ENCODE peak calls at places on chromosomes 12 and 14, in four cellular contexts. C is brain microvascular endothelial cell, R is IMR-90, S is fibroblast of lung. I is an unnamed sample.

GRCh38 chr12:52279683-52280318 is 5.4 kb downstream of the KRT86 start:
- DNase-seq in R (peak), S (peak), C (no peak), I (no peak)

GRCh38 chr12:752673-753400 is 458 bp downstream of the WNK1 start:
- DNase-seq in S (peak), C (peak), R (peak), I (no peak)

GRCh38 chr12:47777741-47778558 is 4.9 kb downstream of the SLC48A1 start:
- DNase-seq in R (no peak), S (no peak), C (no peak), I (peak)

GRCh38 chr14:59961518-59962062 is 41.6 kb downstream of the LRRC9 start:
- DNase-seq in C (no peak), S (no peak), R (no peak), I (no peak)

GRCh38 chr12:115377230-115377629 is 693.3 kb upstream of the TBX3 start:
- DNase-seq in R (no peak), S (no peak), C (no peak), I (no peak)

GRCh38 chr14:99043756-99044155 is 228.2 kb downstream of the BCL11B start:
- DNase-seq in S (no peak), C (no peak), R (no peak), I (no peak)

GRCh38 chr12:51351913-51352532 is 5.5 kb upstream of the CELA1 start:
- DNase-seq in C (peak), S (peak), R (peak), I (peak)

GRCh38 chr12:113214938-113215400 is 6.3 kb upstream of the TPCN1 start:
- DNase-seq in S (peak), R (peak), C (peak), I (peak)

GRCh38 chr14:90093942-90094595 is 32.3 kb downstream of the KCNK13 start:
- DNase-seq in R (no peak), C (peak), S (peak), I (no peak)

GRCh38 chr12:32698285-32698684 is 19.2 kb downstream of the DNM1L start:
- DNase-seq in C (no peak), R (no peak), S (no peak), I (no peak)

GRCh38 chr12:15629761-15630160 is 159.4 kb downstream of the EPS8 start:
- DNase-seq in S (peak), R (peak), C (no peak), I (no peak)

GRCh38 chr14:103132381-103133212 is 9.3 kb downstream of the TNFAIP2 start:
- DNase-seq in C (peak), S (no peak), R (no peak), I (no peak)

GRCh38 chr12:29148065-29148957 is 767 bp upstream of the FAR2 start:
- DNase-seq in S (peak), C (peak), R (no peak), I (no peak)

GRCh38 chr14:99242238-99242637 is 29.8 kb downstream of the BCL11B start:
- DNase-seq in R (no peak), S (no peak), C (no peak), I (no peak)

GRCh38 chr14:90820958-90821357 is 4.7 kb upstream of the TTC7B start:
- DNase-seq in S (peak), R (peak), C (peak), I (peak)

GRCh38 chr14:21300892-21301291 is 21.0 kb downstream of the RPGRIP1 start:
- DNase-seq in R (no peak), C (no peak), S (peak), I (no peak)

GRCh38 chr14:92105845-92106094 is 612 bp downstream of the ATXN3 start:
- DNase-seq in R (no peak), C (peak), S (peak), I (no peak)

GRCh38 chr12:40828593-40828990 is 136.4 kb downstream of the CNTN1 start:
- DNase-seq in C (no peak), S (no peak), R (no peak), I (no peak)

GRCh38 chr12:69274861-69275260 is 35.5 kb downstream of the CPSF6 start:
- DNase-seq in S (peak), R (peak), C (no peak), I (no peak)

GRCh38 chr14:92481811-92482559 is 31.6 kb upstream of the RIN3 start:
- DNase-seq in S (no peak), R (no peak), C (no peak), I (no peak)

GRCh38 chr12:76307083-76307482 is 41.1 kb downstream of the BBS10 start:
- DNase-seq in R (no peak), S (no peak), C (no peak), I (no peak)

GRCh38 chr14:100828448-100828834 is 2.5 kb downstream of the MEG3 start:
- DNase-seq in S (no peak), R (no peak), C (no peak), I (no peak)

GRCh38 chr14:103207038-103207403 is 83.8 kb downstream of the TNFAIP2 start:
- DNase-seq in S (peak), C (no peak), R (no peak), I (no peak)

GRCh38 chr14:106378191-106378590 is 851.8 kb downstream of the TMEM121 start:
- DNase-seq in R (no peak), C (no peak), S (no peak), I (no peak)

GRCh38 chr14:34895277-34895676 is 20.1 kb upstream of the BAZ1A start:
- DNase-seq in C (no peak), S (no peak), R (no peak), I (no peak)

GRCh38 chr14:81392052-81392451 is 8.1 kb downstream of the STON2 start:
- DNase-seq in S (no peak), R (no peak), C (no peak), I (no peak)

DNA sequence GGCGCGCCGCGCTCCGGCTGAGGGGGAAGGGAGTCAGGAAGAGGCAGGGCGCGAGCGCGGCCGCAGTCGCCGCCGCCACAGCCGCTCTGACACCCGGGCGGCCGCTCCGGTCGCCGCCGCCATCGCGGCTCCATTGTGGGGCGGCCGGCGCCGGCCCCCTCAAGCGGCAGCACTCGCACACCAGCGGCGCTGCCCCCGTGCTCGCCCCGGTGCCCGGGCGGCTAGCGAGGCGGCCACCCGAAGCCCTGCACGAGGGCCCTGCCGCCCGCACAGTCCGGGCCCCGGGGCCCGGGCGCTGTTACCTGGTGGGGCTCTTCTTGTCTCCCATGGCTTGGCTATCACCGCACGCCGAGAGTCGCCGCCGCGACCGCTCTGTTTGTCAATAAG is 202 bp downstream of the YAF2 start:
- DNase-seq in C (no peak), S (no peak), R (no peak), I (no peak)
- H3K4me3 ChIP-seq in C (peak), S (peak), R (peak), I (peak)

DNA sequence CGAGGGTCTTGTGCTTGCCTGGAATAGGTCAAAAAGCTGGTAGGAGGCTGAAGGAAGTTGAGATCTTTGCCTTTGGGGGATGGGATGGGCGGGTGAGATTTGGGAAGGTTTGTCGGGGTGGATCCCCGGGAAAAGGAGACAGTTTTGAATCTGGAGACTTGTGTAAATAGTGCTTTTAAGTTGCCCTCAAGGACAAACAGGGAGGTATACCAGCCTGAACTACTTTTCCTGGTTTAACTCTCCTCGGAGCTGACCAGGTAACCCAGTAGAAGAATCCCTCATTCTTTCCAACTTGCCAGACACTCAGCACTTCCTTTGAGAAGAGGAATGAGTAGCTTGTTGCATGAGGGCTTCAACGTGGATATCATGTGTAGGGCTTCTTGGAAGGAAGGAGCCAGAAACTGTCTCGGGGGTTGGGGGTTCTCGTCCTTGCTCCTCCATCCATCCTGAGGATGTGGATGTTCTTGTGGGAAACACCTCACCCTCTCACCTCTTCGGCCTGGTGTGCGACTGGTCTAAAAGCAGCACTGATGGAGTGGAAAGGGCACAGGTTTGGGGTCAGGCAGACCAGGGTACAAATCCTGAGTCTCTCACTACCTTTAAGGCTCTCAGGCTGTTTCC is 1.9 kb downstream of the TEAD4 start:
- DNase-seq in S (peak), C (no peak), R (peak), I (no peak)
- H3K4me3 ChIP-seq in S (peak), C (peak), R (peak), I (no peak)

GRCh38 chr14:75984674-75985073 is 889 bp upstream of the IFT43 start:
- DNase-seq in C (no peak), R (no peak), S (no peak), I (no peak)
- H3K4me3 ChIP-seq in C (no peak), R (no peak), S (no peak), I (no peak)

DNA sequence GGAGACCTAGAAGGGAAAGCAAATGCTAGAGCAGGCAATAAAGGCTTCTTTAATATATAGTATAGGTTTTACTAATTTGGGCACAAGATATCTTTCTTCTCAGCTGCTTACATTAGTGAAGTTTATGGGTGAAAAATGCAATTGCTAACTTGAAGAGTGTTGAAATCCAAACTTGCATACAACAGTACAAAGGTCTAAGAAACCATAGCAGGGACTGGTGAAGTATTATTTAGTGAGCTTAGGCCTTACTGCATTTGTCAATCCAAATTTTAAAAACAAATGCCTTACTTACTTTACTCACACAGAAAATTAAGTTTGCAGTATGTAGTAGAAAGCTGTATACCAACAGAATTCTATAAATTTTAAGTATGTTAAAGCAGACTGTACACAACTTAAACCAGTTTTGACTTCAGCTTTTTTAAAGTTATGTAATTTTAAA is 1.4 kb upstream of the AP4S1 start:
- DNase-seq in C (no peak), R (no peak), S (no peak), I (no peak)
- H3K4me3 ChIP-seq in C (no peak), R (peak), S (peak), I (no peak)

DNA sequence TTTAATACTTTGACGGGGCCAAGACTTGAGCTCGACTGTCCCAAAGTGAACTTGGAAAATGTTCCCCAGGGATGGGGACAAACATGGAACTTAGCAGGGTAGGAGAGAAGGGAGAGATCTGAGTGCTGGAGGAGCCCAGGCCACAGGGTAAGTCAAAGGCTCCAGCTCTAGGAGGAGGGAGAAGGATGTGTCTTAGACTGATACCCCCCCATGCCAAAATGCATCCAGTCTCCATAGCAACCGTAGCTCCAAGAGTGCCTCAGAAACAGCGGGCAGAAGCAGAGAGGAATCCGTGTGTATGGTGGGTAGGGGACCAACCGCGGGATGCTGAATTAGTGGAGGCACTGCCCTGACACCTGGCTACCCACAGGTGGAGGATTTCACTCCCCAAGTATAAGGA is 845 bp upstream of the AGAP2 start:
- DNase-seq in S (no peak), R (no peak), C (no peak), I (no peak)
- H3K4me3 ChIP-seq in S (no peak), R (no peak), C (no peak), I (no peak)

GRCh38 chr12:100796616-100797015 is 2.0 kb downstream of the ANO4 start:
- DNase-seq in C (no peak), S (no peak), R (no peak), I (no peak)

GRCh38 chr12:100797246-100797645 is 2.7 kb downstream of the ANO4 start:
- DNase-seq in C (no peak), R (no peak), S (no peak), I (no peak)

GRCh38 chr12:100795193-100796179 is 910 bp downstream of the ANO4 start:
- DNase-seq in C (no peak), S (peak), R (no peak), I (no peak)

GRCh38 chr12:100793182-100793581 is 1.4 kb upstream of the ANO4 start:
- DNase-seq in S (peak), C (no peak), R (peak), I (no peak)

DNA sequence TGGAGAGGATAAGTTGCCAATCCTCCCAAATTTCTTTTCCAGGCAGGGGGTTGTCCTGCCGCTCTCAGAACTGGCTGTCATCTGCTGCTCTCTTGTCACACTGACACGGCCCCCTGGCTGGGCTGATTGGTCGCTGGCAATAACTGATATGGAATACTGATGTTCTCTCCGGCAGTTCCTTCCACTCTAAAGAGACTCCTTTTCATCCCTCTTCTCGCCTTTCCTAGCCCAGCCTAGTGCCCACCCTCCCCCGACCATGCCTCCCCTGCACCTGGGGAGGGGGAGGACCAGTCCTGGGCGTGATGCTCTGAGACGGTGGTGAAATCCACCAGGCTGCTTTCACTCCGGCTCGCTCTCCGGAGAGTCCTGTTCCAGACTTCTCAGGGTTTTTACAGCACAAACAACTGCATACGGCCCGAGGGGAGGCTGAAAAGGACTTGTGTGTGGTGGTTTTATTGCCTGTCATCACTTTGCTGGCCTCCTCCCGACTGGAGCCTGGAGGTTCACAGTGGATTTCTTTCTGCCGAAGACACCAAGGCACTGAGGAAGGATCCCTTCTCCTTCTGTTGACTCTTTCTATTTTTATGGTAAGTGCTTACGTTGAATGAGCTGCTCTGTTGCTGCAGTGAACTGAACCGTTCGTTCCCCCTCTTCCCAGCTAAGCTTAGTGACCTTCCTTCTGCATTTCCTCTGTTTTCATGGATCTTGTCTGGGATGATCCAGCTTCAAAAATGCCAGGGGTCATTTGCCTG is at the start of gene ANO4:
- DNase-seq in C (no peak), R (peak), S (peak), I (no peak)
- H3K4me3 ChIP-seq in C (peak), R (peak), S (peak), I (no peak)

DNA sequence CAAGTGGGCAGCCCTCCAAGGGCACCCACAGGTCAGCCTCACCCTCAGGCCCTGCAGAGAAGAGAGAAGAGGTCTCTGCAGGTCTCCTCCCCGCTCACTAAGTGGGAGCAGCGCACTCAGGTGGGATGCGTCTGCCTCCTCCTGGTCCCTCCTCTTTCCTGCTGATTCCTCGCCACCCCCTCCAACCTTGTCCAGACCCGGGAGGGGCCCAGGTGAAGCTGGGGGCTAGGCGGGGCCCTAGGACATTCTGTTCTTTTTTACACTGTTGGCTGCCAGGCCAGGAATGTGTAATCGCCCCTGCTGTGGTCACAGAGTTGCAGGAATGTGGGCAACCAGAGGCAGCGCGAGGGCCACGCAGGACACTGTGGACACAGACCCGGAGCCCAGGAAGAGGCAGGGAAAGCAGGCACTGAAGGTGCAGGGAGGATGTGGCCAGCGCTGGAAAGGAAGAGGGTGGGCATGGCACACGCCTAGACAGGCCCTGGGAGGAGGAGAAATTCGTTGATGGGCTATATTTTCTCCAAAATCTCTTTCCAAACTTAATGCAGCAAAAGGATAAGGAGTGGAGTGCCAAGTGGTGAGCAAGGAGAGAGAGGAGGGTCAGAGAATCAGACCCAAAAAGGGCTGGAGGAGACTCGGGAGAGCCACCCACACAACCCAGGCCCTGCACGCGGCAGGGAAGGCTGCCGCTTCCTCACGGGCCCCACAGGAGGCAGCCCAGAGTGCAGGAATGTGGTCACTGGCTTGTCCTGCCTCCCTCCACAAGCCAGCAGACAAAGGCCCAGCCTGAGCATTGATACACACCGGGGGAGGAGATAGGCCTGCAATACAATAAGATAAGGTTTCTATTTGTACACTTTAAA is 947 bp upstream of the SCNN1A start:
- DNase-seq in R (peak), C (peak), S (peak), I (no peak)
- H3K4me3 ChIP-seq in R (no peak), C (no peak), S (no peak), I (peak)

GRCh38 chr12:41968661-41969060 is 176.0 kb downstream of the GXYLT1 start:
- DNase-seq in S (peak), C (no peak), R (no peak), I (no peak)
- H3K4me3 ChIP-seq in S (no peak), C (no peak), R (no peak), I (no peak)